ENCODE peak calls at places on chromosomes 11 and 22, in four cellular contexts. S is A549, A is GM12878, T is K562. B is an unnamed sample.

GRCh38 chr11:120186799-120187591 is 23.8 kb upstream of the OAF start:
- DNase-seq in S (no peak), A (peak; percentile 50), T (no peak), B (peak; percentile 50)

GRCh38 chr11:1271002-1271401 is 38.4 kb downstream of the TOLLIP start:
- DNase-seq in S (no peak), A (no peak), T (peak; percentile 47), B (no peak)

GRCh38 chr22:24002849-24003248 is 2.4 kb downstream of the GSTT4 start:
- DNase-seq in S (no peak), A (no peak), T (no peak), B (no peak)

GRCh38 chr11:14858404-14858803 is 33.6 kb downstream of the CYP2R1 start:
- DNase-seq in S (no peak), A (no peak), T (no peak), B (no peak)

GRCh38 chr22:35749808-35750207 is 32.1 kb downstream of the APOL5 start:
- DNase-seq in S (no peak), A (peak; percentile 79), T (no peak), B (no peak)

GRCh38 chr11:92897487-92897886 is 72.0 kb upstream of the MTNR1B start:
- DNase-seq in S (no peak), A (no peak), T (no peak), B (no peak)

GRCh38 chr11:70251583-70252285 is 18.8 kb upstream of the PPFIA1 start:
- DNase-seq in S (no peak), A (no peak), T (no peak), B (no peak)

GRCh38 chr11:9922806-9923205 is 258.9 kb downstream of the SWAP70 start:
- DNase-seq in S (no peak), A (no peak), T (no peak), B (no peak)

GRCh38 chr11:126104420-126104819 is 41.8 kb upstream of the CDON start:
- DNase-seq in S (no peak), A (no peak), T (no peak), B (no peak)

GRCh38 chr11:87597696-87598095 is 560.0 kb downstream of the TMEM135 start:
- DNase-seq in S (no peak), A (no peak), T (no peak), B (no peak)

GRCh38 chr22:43985532-43985931 is 30.3 kb downstream of the SAMM50 start:
- DNase-seq in S (no peak), A (no peak), T (peak; percentile 76), B (no peak)

GRCh38 chr22:44574581-44575343 is 76.7 kb upstream of the RTL6 start:
- DNase-seq in S (no peak), A (no peak), T (no peak), B (no peak)

GRCh38 chr11:114260077-114260476 is 36.1 kb upstream of the NNMT start:
- DNase-seq in S (no peak), A (no peak), T (no peak), B (no peak)

GRCh38 chr11:71948314-71949027 is 19.6 kb downstream of the RNF121 start:
- DNase-seq in S (no peak), A (no peak), T (peak; percentile 52), B (peak; percentile 75)

GRCh38 chr11:35672608-35673007 is 10.0 kb downstream of the TRIM44 start:
- DNase-seq in S (no peak), A (no peak), T (no peak), B (no peak)

GRCh38 chr22:19530751-19531150 is 6.5 kb upstream of the CLDN5 start:
- DNase-seq in S (no peak), A (no peak), T (peak; percentile 30), B (no peak)

GRCh38 chr11:48033918-48034341 is 53.6 kb downstream of the PTPRJ start:
- DNase-seq in S (no peak), A (no peak), T (no peak), B (no peak)

GRCh38 chr22:32920032-32920628 is 118.6 kb downstream of the TIMP3 start:
- DNase-seq in S (no peak), A (no peak), T (no peak), B (no peak)

GRCh38 chr22:19139001-19139356 is 5.5 kb downstream of the ESS2 start:
- DNase-seq in S (no peak), A (no peak), T (no peak), B (no peak)

GRCh38 chr11:14583252-14584105 is 60.1 kb upstream of the PDE3B start:
- DNase-seq in S (no peak), A (no peak), T (no peak), B (peak; percentile 85)

GRCh38 chr11:123083623-123084029 is 21.7 kb upstream of the HSPA8 start:
- DNase-seq in S (peak; percentile 51), A (no peak), T (peak; percentile 56), B (peak; percentile 65)

GRCh38 chr11:70506986-70507385 is 108.7 kb downstream of the CTTN start:
- DNase-seq in S (no peak), A (no peak), T (no peak), B (no peak)

GRCh38 chr11:61860054-61860903 is 31.1 kb downstream of the FADS3 start:
- DNase-seq in S (no peak), A (no peak), T (peak; percentile 77), B (no peak)

GRCh38 chr11:75420224-75421034 is 12.6 kb downstream of the KLHL35 start:
- DNase-seq in S (no peak), A (no peak), T (peak; percentile 65), B (no peak)

GRCh38 chr11:128896356-128896755 is 5.2 kb downstream of the KCNJ5 start:
- DNase-seq in S (no peak), A (no peak), T (no peak), B (no peak)

GRCh38 chr11:34184505-34185015 is 79.1 kb downstream of the NAT10 start:
- DNase-seq in S (no peak), A (no peak), T (no peak), B (no peak)

GRCh38 chr11:9765320-9766101 is 101.6 kb downstream of the SWAP70 start:
- DNase-seq in S (no peak), A (no peak), T (no peak), B (peak; percentile 92)

GRCh38 chr11:8019671-8020597 is 32.8 kb downstream of the EIF3F start:
- DNase-seq in S (peak; percentile 28), A (no peak), T (no peak), B (no peak)

GRCh38 chr11:93251922-93252321 is 54.1 kb upstream of the SLC36A4 start:
- DNase-seq in S (no peak), A (no peak), T (no peak), B (no peak)

GRCh38 chr11:105852427-105852826 is 169.6 kb downstream of the MSANTD4 start:
- DNase-seq in S (no peak), A (no peak), T (no peak), B (no peak)

GRCh38 chr22:44347098-44347497 is 34.3 kb upstream of the SHISAL1 start:
- DNase-seq in S (no peak), A (no peak), T (no peak), B (no peak)

GRCh38 chr22:17910561-17911311 is 113.6 kb downstream of the MICAL3 start:
- DNase-seq in S (peak; percentile 7), A (no peak), T (peak; percentile 31), B (no peak)

GRCh38 chr22:35915477-35916013 is 113.1 kb downstream of the RBFOX2 start:
- DNase-seq in S (no peak), A (no peak), T (no peak), B (no peak)

GRCh38 chr11:115275045-115275444 is 229.2 kb downstream of the CADM1 start:
- DNase-seq in S (no peak), A (no peak), T (no peak), B (no peak)

GRCh38 chr11:115279831-115280761 is 224.1 kb downstream of the CADM1 start:
- DNase-seq in S (no peak), A (no peak), T (no peak), B (peak; percentile 87)

GRCh38 chr11:115272925-115273324 is 231.3 kb downstream of the CADM1 start:
- DNase-seq in S (no peak), A (no peak), T (no peak), B (no peak)

GRCh38 chr11:115276799-115277198 is 227.4 kb downstream of the CADM1 start:
- DNase-seq in S (no peak), A (no peak), T (no peak), B (no peak)

GRCh38 chr11:115276182-115276581 is 228.0 kb downstream of the CADM1 start:
- DNase-seq in S (no peak), A (no peak), T (no peak), B (no peak)
- TF ChIP-seq POLR2AphosphoS2 in S (no peak), A (no peak), T (no peak), B (no peak)

GRCh38 chr11:58573451-58574104 is 2.1 kb downstream of the LPXN start:
- DNase-seq in S (peak; percentile 24), A (no peak), T (no peak), B (no peak)
- TF ChIP-seq POLR2AphosphoS2 in S (no peak), A (no peak), T (no peak), B (no peak)

DNA sequence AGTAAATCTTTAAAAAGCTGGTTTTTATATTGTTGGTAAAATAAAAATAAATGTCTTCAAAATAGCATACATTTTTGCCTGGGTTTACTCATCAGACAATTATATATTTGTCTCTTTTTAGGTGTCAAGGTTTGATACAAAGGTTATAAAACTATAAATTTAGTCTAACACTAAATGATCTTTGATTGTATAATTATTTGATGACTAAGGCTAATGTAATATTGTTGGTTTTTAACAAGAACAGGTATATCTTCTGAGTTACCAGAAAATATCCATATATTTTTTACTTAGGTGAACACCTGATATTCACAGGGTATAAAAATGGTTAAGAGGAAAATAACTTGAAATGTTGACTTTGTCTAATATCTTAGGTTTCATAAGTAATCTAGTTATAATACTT is 104.3 kb downstream of the KIF18A start:
- DNase-seq in S (no peak), A (no peak), T (no peak), B (no peak)
- TF ChIP-seq POLR2AphosphoS2 in S (no peak), A (no peak), T (no peak), B (no peak)

DNA sequence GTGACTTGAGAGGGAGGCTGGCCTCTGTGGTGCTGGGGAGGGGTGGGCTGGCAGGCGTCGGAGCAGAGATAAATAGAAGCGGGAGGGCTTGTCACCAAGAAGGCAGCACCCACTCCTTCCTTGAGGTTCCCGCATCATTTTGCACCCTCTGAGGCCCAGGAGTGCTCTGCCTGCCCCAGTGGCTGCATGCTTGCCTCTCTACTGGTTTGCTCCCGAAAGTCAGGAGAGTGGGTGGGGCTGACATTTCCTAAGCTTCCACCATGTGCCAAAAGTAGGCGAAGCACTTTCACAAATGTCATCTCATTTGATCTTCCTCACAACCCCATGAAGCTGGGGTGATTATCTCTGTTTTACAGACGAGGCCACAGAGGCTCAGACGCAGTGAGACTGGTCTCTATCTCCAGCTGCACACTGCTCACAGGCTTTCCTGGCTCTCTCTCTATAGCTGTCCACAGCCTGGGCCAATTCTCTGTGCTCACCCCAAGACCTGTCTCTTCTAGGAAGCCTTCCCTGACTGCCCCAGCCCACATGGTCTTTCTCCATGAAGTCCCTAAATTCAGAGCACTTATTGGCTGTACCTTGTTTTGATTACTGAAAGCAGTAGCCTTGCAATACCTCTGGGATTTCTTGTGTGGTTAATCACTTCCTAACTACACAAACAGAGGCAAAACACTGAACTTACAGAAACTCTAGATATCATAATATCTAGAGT is 2.6 kb upstream of the UCP3 start:
- DNase-seq in S (no peak), A (peak; percentile 79), T (peak; percentile 72), B (no peak)
- TF ChIP-seq POLR2AphosphoS2 in S (no peak), A (no peak), T (no peak), B (no peak)

DNA sequence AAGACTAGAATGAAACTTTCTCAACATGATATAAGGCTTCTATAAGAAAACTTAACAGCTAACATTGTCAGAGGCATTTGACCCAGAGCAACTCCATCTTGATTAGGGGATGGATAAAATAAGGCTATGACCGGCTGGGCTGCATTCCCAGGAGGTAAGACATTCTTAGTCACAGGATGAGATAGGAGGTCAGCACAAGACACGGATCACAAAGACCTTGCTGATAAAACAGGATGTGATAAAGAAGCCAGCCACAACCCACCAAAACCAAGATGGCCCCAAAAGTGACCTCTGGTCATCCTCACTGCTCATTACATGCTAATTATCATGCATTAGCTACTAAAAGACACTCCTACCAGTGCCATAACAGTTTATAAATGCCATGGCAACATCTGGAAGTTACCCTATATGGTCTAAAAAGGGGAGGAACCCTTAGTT is 135.2 kb downstream of the TTC28 start:
- DNase-seq in S (no peak), A (no peak), T (no peak), B (no peak)
- TF ChIP-seq POLR2AphosphoS2 in S (no peak), A (no peak), T (no peak), B (no peak)

B was measured in HepG2.